ENCODE peak calls at places on chromosomes 2 and 18, in five cellular contexts. Y, V, R, K and U are unnamed samples. For H3K27me3 and H3K9me3, the result is how much of the 10 kb centered on the place peaks cover.

GRCh38 chr2:158034198-158034831 is 67.4 kb upstream of the UPP2 start:
- DNase-seq in Y (no peak), V (peak), R (peak), K (peak), U (no peak)

GRCh38 chr18:46264255-46264654 is 160.1 kb downstream of the HAUS1 start:
- DNase-seq in Y (no peak), V (no peak), R (peak), K (no peak), U (no peak)

GRCh38 chr2:44055229-44055628 is 59.4 kb upstream of the LRPPRC start:
- DNase-seq in Y (no peak), V (no peak), R (no peak), K (no peak), U (no peak)

GRCh38 chr2:120238728-120239487 is 13.7 kb upstream of the RALB start:
- DNase-seq in Y (no peak), V (peak), R (peak), K (peak), U (no peak)

GRCh38 chr2:28869494-28870145 is 489 bp downstream of the TRMT61B start:
- DNase-seq in Y (no peak), V (no peak), R (no peak), K (no peak), U (no peak)

GRCh38 chr2:180046776-180047175 is 39.7 kb upstream of the CWC22 start:
- DNase-seq in Y (no peak), V (no peak), R (no peak), K (no peak), U (no peak)

GRCh38 chr2:119888673-119889072 is 124.2 kb upstream of the EPB41L5 start:
- DNase-seq in Y (no peak), V (no peak), R (peak), K (no peak), U (no peak)

GRCh38 chr2:15117409-15118030 is 443.6 kb downstream of the NBAS start:
- DNase-seq in Y (no peak), V (no peak), R (no peak), K (peak), U (no peak)

GRCh38 chr2:218274586-218274985 is 4.3 kb downstream of the PNKD start:
- DNase-seq in Y (no peak), V (no peak), R (no peak), K (no peak), U (no peak)

GRCh38 chr2:88123164-88123974 is 4.5 kb downstream of the FABP1 start:
- DNase-seq in Y (no peak), V (no peak), R (no peak), K (peak), U (no peak)

GRCh38 chr2:172108587-172108930 is 5.9 kb upstream of the DLX2 start:
- DNase-seq in Y (no peak), V (no peak), R (no peak), K (no peak), U (no peak)

GRCh38 chr2:172105715-172106124 is 3.0 kb upstream of the DLX2 start:
- DNase-seq in Y (no peak), V (no peak), R (no peak), K (no peak), U (no peak)

GRCh38 chr2:172107690-172108586 is 5.2 kb upstream of the DLX2 start:
- DNase-seq in Y (no peak), V (no peak), R (no peak), K (no peak), U (no peak)

GRCh38 chr2:172103471-172104292 is 982 bp upstream of the DLX2 start:
- DNase-seq in Y (peak), V (peak), R (peak), K (peak), U (no peak)

GRCh38 chr2:172106128-172106961 is 3.6 kb upstream of the DLX2 start:
- DNase-seq in Y (no peak), V (peak), R (no peak), K (peak), U (no peak)
- H3K27me3 ChIP-seq in Y (half or more), V (half or more), R (under half), K (under half), U (under half)

GRCh38 chr2:30217644-30218361 is 13.5 kb upstream of the LBH start:
- DNase-seq in Y (no peak), V (no peak), R (peak), K (peak), U (no peak)
- H3K27ac ChIP-seq in Y (no peak), V (no peak), R (no peak), K (no peak), U (peak)

GRCh38 chr2:31037058-31037457 is 101.2 kb downstream of the GALNT14 start:
- DNase-seq in Y (no peak), V (no peak), R (no peak), K (no peak), U (no peak)
- H3K9me3 ChIP-seq in Y (under half), V (under half), R (under half), K (under half), U (under half)

GRCh38 chr18:67484458-67484857 is 32.1 kb downstream of the DSEL start:
- DNase-seq in Y (no peak), V (no peak), R (no peak), K (no peak), U (no peak)
- H3K27me3 ChIP-seq in Y (under half), V (under half), R (under half), K (under half), U (under half)

DNA sequence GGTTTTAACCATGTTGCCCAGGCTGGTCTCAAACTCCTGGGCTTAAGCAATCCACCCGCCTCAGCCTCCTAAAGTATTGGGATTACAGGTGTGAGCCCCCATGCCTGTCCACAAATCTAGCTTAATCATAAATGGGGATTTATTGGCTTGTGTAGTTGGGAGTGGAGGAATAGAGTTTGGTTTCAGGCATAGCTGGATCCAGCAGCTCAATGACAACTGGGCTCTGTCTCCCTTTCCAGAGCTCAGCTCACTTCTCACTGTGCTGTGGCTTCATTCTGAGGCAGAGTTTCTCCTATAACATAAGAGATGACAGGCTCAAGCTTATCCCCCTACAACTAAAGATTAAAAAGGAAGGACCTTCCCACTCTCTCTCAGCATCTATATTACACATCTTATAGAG is 280.2 kb downstream of the PTPRM start:
- DNase-seq in Y (no peak), V (no peak), R (no peak), K (no peak), U (no peak)
- H3K27ac ChIP-seq in Y (no peak), V (no peak), R (no peak), K (no peak), U (no peak)

GRCh38 chr18:79935499-79935898 is 16.0 kb downstream of the SLC66A2 start:
- DNase-seq in Y (no peak), V (peak), R (no peak), K (no peak), U (no peak)

GRCh38 chr18:79932907-79933306 is 18.5 kb downstream of the SLC66A2 start:
- DNase-seq in Y (no peak), V (no peak), R (no peak), K (no peak), U (no peak)

GRCh38 chr18:79934311-79935097 is 16.9 kb downstream of the SLC66A2 start:
- DNase-seq in Y (no peak), V (peak), R (no peak), K (peak), U (no peak)

GRCh38 chr18:79935098-79935480 is 16.4 kb downstream of the SLC66A2 start:
- DNase-seq in Y (no peak), V (peak), R (no peak), K (no peak), U (no peak)

GRCh38 chr18:79933765-79934164 is 17.7 kb downstream of the SLC66A2 start:
- DNase-seq in Y (no peak), V (peak), R (no peak), K (peak), U (no peak)
- H3K9me3 ChIP-seq in Y (under half), V (under half), R (under half), K (under half), U (under half)

DNA sequence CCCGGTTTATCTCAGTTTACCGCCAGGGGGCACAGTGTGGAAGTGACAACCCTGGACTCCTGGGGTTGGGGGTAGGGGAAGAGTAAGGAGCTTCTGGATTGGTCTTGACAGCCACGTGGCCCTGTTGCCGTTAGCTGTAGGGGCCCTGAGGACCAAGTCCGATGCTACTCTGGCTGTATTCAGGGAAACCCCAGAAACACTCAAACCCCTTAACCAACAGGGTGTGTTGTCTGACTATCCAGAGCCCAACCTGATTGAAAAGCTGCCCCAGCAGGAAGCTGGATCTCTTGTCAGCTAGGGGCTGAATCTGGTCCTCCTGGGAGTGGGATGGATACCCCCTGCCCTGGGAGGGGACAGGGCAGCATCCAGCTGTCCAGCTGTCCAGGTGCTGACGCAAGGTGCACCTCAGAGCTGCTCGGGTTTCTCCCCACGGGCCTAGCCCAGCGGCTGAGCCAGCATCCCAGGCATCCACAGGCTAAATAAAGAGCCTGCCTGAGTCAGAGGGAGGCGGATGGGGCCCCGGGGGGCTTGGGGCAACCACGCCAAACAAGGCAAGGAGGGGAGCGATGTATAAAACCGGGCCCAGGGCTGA is 3.1 kb upstream of the GMPPA start:
- DNase-seq in Y (peak), V (peak), R (peak), K (peak), U (no peak)
- H3K27me3 ChIP-seq in Y (under half), V (under half), R (under half), K (under half), U (under half)